ENCODE peak calls at places on chromosome 14, in six cellular contexts. I, K, Y, J, H and Z are unnamed samples.

GRCh38 chr14:100567009-100567876 is 20.0 kb downstream of the BEGAIN start:
- DNase-seq in H (no peak), K (no peak), I (no peak), J (no peak), Y (no peak), Z (no peak)

GRCh38 chr14:62015945-62016344 is 253.7 kb downstream of the SNAPC1 start:
- DNase-seq in J (no peak), Y (no peak), H (no peak), I (peak; percentile 51), K (no peak), Z (no peak)

GRCh38 chr14:65792208-65792905 is 379.8 kb downstream of the FUT8 start:
- DNase-seq in J (no peak), K (no peak), H (no peak), I (no peak), Y (no peak), Z (no peak)

GRCh38 chr14:60183724-60184596 is 18.8 kb upstream of the DHRS7 start:
- DNase-seq in J (no peak), Y (no peak), K (no peak), H (no peak), I (peak; percentile 81), Z (peak; percentile 77)

GRCh38 chr14:79056879-79057278 is 886.7 kb downstream of the NRXN3 start:
- DNase-seq in K (no peak), Y (no peak), I (no peak), H (no peak), J (no peak), Z (no peak)

GRCh38 chr14:103713304-103714062 is 1.8 kb downstream of the XRCC3 start:
- DNase-seq in I (no peak), H (no peak), Y (no peak), J (no peak), K (no peak), Z (no peak)

GRCh38 chr14:101072945-101073597 is 169.5 kb upstream of the RTL1 start:
- DNase-seq in I (peak; percentile 50), Y (no peak), J (no peak), K (peak; percentile 25), H (peak; percentile 72), Z (peak; percentile 9)

GRCh38 chr14:101730626-101731186 is 30.8 kb upstream of the PPP2R5C start:
- DNase-seq in J (no peak), K (no peak), H (no peak), I (no peak), Y (no peak), Z (no peak)

GRCh38 chr14:64518229-64518628 is 13.7 kb downstream of the ZBTB1 start:
- DNase-seq in Y (no peak), I (no peak), J (no peak), H (no peak), K (no peak), Z (no peak)

GRCh38 chr14:76101384-76101783 is 50.3 kb upstream of the GPATCH2L start:
- DNase-seq in Y (no peak), I (no peak), H (no peak), K (no peak), J (no peak), Z (no peak)

GRCh38 chr14:65972346-65972745 is 513.8 kb upstream of the CCDC196 start:
- DNase-seq in I (no peak), K (no peak), Y (no peak), J (no peak), H (no peak), Z (no peak)

GRCh38 chr14:100239200-100239839 is 376 bp downstream of the YY1 start:
- DNase-seq in H (no peak), I (no peak), K (no peak), J (peak; percentile 57), Y (no peak), Z (no peak)

GRCh38 chr14:72186461-72187035 is 254.3 kb downstream of the RGS6 start:
- DNase-seq in H (no peak), J (no peak), Y (no peak), K (no peak), I (no peak), Z (no peak)

GRCh38 chr14:50109342-50109741 is 7.0 kb downstream of the VCPKMT start:
- DNase-seq in H (no peak), I (no peak), J (no peak), Y (no peak), K (no peak), Z (no peak)

GRCh38 chr14:32224731-32225377 is 21.8 kb upstream of the RNU6-8 start:
- DNase-seq in I (no peak), K (peak; percentile 8), J (no peak), Y (no peak), H (no peak), Z (no peak)

GRCh38 chr14:69996197-69996596 is 117.0 kb downstream of the SMOC1 start:
- DNase-seq in Y (no peak), K (no peak), I (no peak), J (no peak), H (no peak), Z (no peak)

GRCh38 chr14:29637406-29637805 is 290.2 kb downstream of the PRKD1 start:
- DNase-seq in J (peak; percentile 53), Y (peak; percentile 6), I (peak; percentile 73), H (no peak), K (peak; percentile 54), Z (no peak)

GRCh38 chr14:90534091-90534837 is 137.4 kb downstream of the CALM1 start:
- DNase-seq in I (no peak), Y (no peak), H (no peak), K (no peak), J (peak; percentile 34), Z (no peak)

GRCh38 chr14:65137648-65138317 is 35.5 kb upstream of the MAX start:
- DNase-seq in K (no peak), J (no peak), I (no peak), Y (no peak), H (no peak), Z (no peak)

GRCh38 chr14:69580009-69580577 is 5.4 kb upstream of the CCDC177 start:
- DNase-seq in I (peak; percentile 43), H (no peak), K (no peak), J (no peak), Y (no peak), Z (peak; percentile 17)

GRCh38 chr14:53954551-53955233 is 1.9 kb downstream of the BMP4 start:
- DNase-seq in K (no peak), Y (no peak), H (peak; percentile 50), J (peak; percentile 53), I (no peak), Z (no peak)

GRCh38 chr14:94355191-94355794 is 32.2 kb upstream of the SERPINA6 start:
- DNase-seq in Y (peak; percentile 15), J (peak; percentile 62), I (peak; percentile 25), K (peak; percentile 19), H (no peak), Z (no peak)

GRCh38 chr14:78974691-78975090 is 804.5 kb downstream of the NRXN3 start:
- DNase-seq in K (no peak), I (no peak), Y (no peak), J (no peak), H (no peak), Z (no peak)

GRCh38 chr14:99116741-99117295 is 155.2 kb downstream of the BCL11B start:
- DNase-seq in J (no peak), Y (no peak), I (no peak), K (no peak), H (no peak), Z (no peak)

GRCh38 chr14:34999500-34999899 is 16.7 kb downstream of the SRP54 start:
- DNase-seq in H (no peak), K (no peak), I (no peak), Y (no peak), J (no peak), Z (no peak)

GRCh38 chr14:59630281-59630963 is 53.8 kb upstream of the CCDC175 start:
- DNase-seq in I (peak; percentile 19), H (no peak), Y (peak; percentile 56), K (peak; percentile 51), J (no peak), Z (no peak)

GRCh38 chr14:26276757-26277156 is 321.1 kb downstream of the NOVA1 start:
- DNase-seq in K (no peak), J (no peak), I (peak; percentile 54), H (no peak), Y (no peak), Z (no peak)

GRCh38 chr14:92711976-92712653 is 36.3 kb downstream of the LGMN start:
- DNase-seq in Y (no peak), H (no peak), I (no peak), K (no peak), J (no peak), Z (no peak)

GRCh38 chr14:95453713-95453980 is 62.8 kb downstream of the SYNE3 start:
- DNase-seq in K (no peak), H (no peak), I (no peak), Y (no peak), J (no peak), Z (no peak)

GRCh38 chr14:34872822-34873590 is 2.2 kb downstream of the BAZ1A start:
- DNase-seq in I (no peak), J (no peak), Y (no peak), H (peak; percentile 21), K (no peak), Z (no peak)

GRCh38 chr14:23093993-23094665 is 807 bp downstream of the ACIN1 start:
- DNase-seq in Y (no peak), H (no peak), J (no peak), K (no peak), I (no peak), Z (no peak)

GRCh38 chr14:77249286-77249685 is 21.7 kb downstream of the NGB start:
- DNase-seq in J (no peak), Y (no peak), K (no peak), I (no peak), H (no peak), Z (no peak)

GRCh38 chr14:23071244-23071974 is 14.1 kb upstream of the CDH24 start:
- DNase-seq in Y (no peak), I (no peak), H (peak; percentile 88), J (peak; percentile 89), K (no peak), Z (no peak)

GRCh38 chr14:64610049-64610746 is 60.4 kb downstream of the PPP1R36 start:
- DNase-seq in Y (no peak), K (no peak), H (no peak), J (no peak), I (peak; percentile 48), Z (no peak)

GRCh38 chr14:100904307-100905019 is 941 bp upstream of the RTL1 start:
- DNase-seq in H (peak; percentile 7), K (no peak), I (no peak), J (peak; percentile 34), Y (no peak), Z (no peak)

GRCh38 chr14:55532645-55533309 is 47.2 kb upstream of the KTN1 start:
- DNase-seq in Y (no peak), J (no peak), I (no peak), H (no peak), K (no peak), Z (no peak)

GRCh38 chr14:104579507-104579906 is at the start of gene C14orf180:
- DNase-seq in H (no peak), J (peak; percentile 86), I (no peak), K (no peak), Y (no peak), Z (no peak)

GRCh38 chr14:73458219-73458976 is at the start of gene NUMB:
- DNase-seq in K (peak; percentile 98), I (peak; percentile 99), H (peak; percentile 98), J (peak; percentile 97), Y (peak; percentile 98), Z (peak; percentile 94)

GRCh38 chr14:91233936-91234790 is 10.3 kb downstream of the GPR68 start:
- DNase-seq in I (no peak), H (no peak), Y (no peak), K (no peak), J (peak; percentile 50), Z (no peak)